ENCODE peak calls at places on chromosomes 2 and 18, in six cellular contexts. One of them, this sample, is unnamed.
A peak's percentile ranks its signal among the peaks of the same experiment; 100 is the strongest.

GRCh38 chr2:219243291-219243761 is 1.9 kb downstream of the GLB1L start:
- DNase-seq in transverse colon: peak; percentile 56
- DNase-seq in hepatocyte: no peak
- DNase-seq in Karpas-422: no peak
- DNase-seq in CD4-positive, alpha-beta memory T cell: no peak
- DNase-seq in mucosa of descending colon: peak; percentile 72
- DNase-seq in this sample: no peak

GRCh38 chr2:108388045-108388444 is 10.3 kb downstream of the SULT1C4 start:
- DNase-seq in transverse colon: no peak
- DNase-seq in hepatocyte: no peak
- DNase-seq in Karpas-422: no peak
- DNase-seq in CD4-positive, alpha-beta memory T cell: no peak
- DNase-seq in mucosa of descending colon: no peak
- DNase-seq in this sample: no peak

GRCh38 chr2:196718796-196719564 is 79.5 kb downstream of the CCDC150 start:
- DNase-seq in transverse colon: no peak
- DNase-seq in hepatocyte: peak; percentile 75
- DNase-seq in Karpas-422: no peak
- DNase-seq in CD4-positive, alpha-beta memory T cell: no peak
- DNase-seq in mucosa of descending colon: no peak
- DNase-seq in this sample: no peak

GRCh38 chr2:108917078-108917440 is 72.0 kb downstream of the EDAR start:
- DNase-seq in transverse colon: peak; percentile 33
- DNase-seq in hepatocyte: no peak
- DNase-seq in Karpas-422: no peak
- DNase-seq in CD4-positive, alpha-beta memory T cell: no peak
- DNase-seq in mucosa of descending colon: no peak
- DNase-seq in this sample: no peak

GRCh38 chr2:105866439-105867170 is 121.9 kb downstream of the NCK2 start:
- DNase-seq in transverse colon: no peak
- DNase-seq in hepatocyte: no peak
- DNase-seq in Karpas-422: no peak
- DNase-seq in CD4-positive, alpha-beta memory T cell: no peak
- DNase-seq in mucosa of descending colon: no peak
- DNase-seq in this sample: no peak

GRCh38 chr2:176001281-176001902 is 675 bp downstream of the LNPK start:
- DNase-seq in transverse colon: peak; percentile 51
- DNase-seq in hepatocyte: peak; percentile 59
- DNase-seq in Karpas-422: peak; percentile 82
- DNase-seq in CD4-positive, alpha-beta memory T cell: peak; percentile 29
- DNase-seq in mucosa of descending colon: peak; percentile 60
- DNase-seq in this sample: peak; percentile 56

GRCh38 chr2:205722538-205722878 is 40.2 kb downstream of the NRP2 start:
- DNase-seq in transverse colon: no peak
- DNase-seq in hepatocyte: no peak
- DNase-seq in Karpas-422: no peak
- DNase-seq in CD4-positive, alpha-beta memory T cell: no peak
- DNase-seq in mucosa of descending colon: no peak
- DNase-seq in this sample: no peak

GRCh38 chr18:49837889-49838288 is 24.6 kb upstream of the ACAA2 start:
- DNase-seq in transverse colon: no peak
- DNase-seq in hepatocyte: no peak
- DNase-seq in Karpas-422: no peak
- DNase-seq in CD4-positive, alpha-beta memory T cell: no peak
- DNase-seq in mucosa of descending colon: no peak
- DNase-seq in this sample: no peak

GRCh38 chr18:9404565-9405060 is 70.0 kb downstream of the TWSG1 start:
- DNase-seq in transverse colon: no peak
- DNase-seq in hepatocyte: no peak
- DNase-seq in Karpas-422: no peak
- DNase-seq in CD4-positive, alpha-beta memory T cell: no peak
- DNase-seq in mucosa of descending colon: no peak
- DNase-seq in this sample: no peak

GRCh38 chr2:98269274-98269673 is 77.0 kb upstream of the CNGA3 start:
- DNase-seq in transverse colon: no peak
- DNase-seq in hepatocyte: peak; percentile 72
- DNase-seq in Karpas-422: peak; percentile 79
- DNase-seq in CD4-positive, alpha-beta memory T cell: peak; percentile 2
- DNase-seq in mucosa of descending colon: no peak
- DNase-seq in this sample: peak; percentile 62

GRCh38 chr2:42566837-42567251 is 1.6 kb upstream of the MTA3 start:
- DNase-seq in transverse colon: no peak
- DNase-seq in hepatocyte: no peak
- DNase-seq in Karpas-422: peak; percentile 93
- DNase-seq in CD4-positive, alpha-beta memory T cell: no peak
- DNase-seq in mucosa of descending colon: no peak
- DNase-seq in this sample: peak; percentile 88

GRCh38 chr2:227796044-227796780 is 17.4 kb upstream of the CCL20 start:
- DNase-seq in transverse colon: peak; percentile 43
- DNase-seq in hepatocyte: no peak
- DNase-seq in Karpas-422: no peak
- DNase-seq in CD4-positive, alpha-beta memory T cell: no peak
- DNase-seq in mucosa of descending colon: no peak
- DNase-seq in this sample: no peak

GRCh38 chr2:118670868-118671267 is 176.6 kb downstream of the EN1 start:
- DNase-seq in transverse colon: no peak
- DNase-seq in hepatocyte: peak; percentile 24
- DNase-seq in Karpas-422: no peak
- DNase-seq in CD4-positive, alpha-beta memory T cell: no peak
- DNase-seq in mucosa of descending colon: no peak
- DNase-seq in this sample: no peak

GRCh38 chr2:99340669-99341236 is 3.6 kb downstream of the EIF5B start:
- DNase-seq in transverse colon: no peak
- DNase-seq in hepatocyte: peak; percentile 6
- DNase-seq in Karpas-422: no peak
- DNase-seq in CD4-positive, alpha-beta memory T cell: no peak
- DNase-seq in mucosa of descending colon: no peak
- DNase-seq in this sample: no peak

GRCh38 chr2:238278626-238279323 is 9.6 kb downstream of the PER2 start:
- DNase-seq in transverse colon: no peak
- DNase-seq in hepatocyte: no peak
- DNase-seq in Karpas-422: no peak
- DNase-seq in CD4-positive, alpha-beta memory T cell: no peak
- DNase-seq in mucosa of descending colon: peak; percentile 36
- DNase-seq in this sample: peak; percentile 24

GRCh38 chr2:216074380-216074779 is 7.2 kb downstream of the PECR start:
- DNase-seq in transverse colon: no peak
- DNase-seq in hepatocyte: no peak
- DNase-seq in Karpas-422: no peak
- DNase-seq in CD4-positive, alpha-beta memory T cell: no peak
- DNase-seq in mucosa of descending colon: no peak
- DNase-seq in this sample: no peak

GRCh38 chr2:168328421-168328820 is 81.0 kb upstream of the STK39 start:
- DNase-seq in transverse colon: no peak
- DNase-seq in hepatocyte: no peak
- DNase-seq in Karpas-422: peak; percentile 52
- DNase-seq in CD4-positive, alpha-beta memory T cell: no peak
- DNase-seq in mucosa of descending colon: no peak
- DNase-seq in this sample: no peak

GRCh38 chr2:178923546-178923945 is 116.3 kb upstream of the TTN start:
- DNase-seq in transverse colon: no peak
- DNase-seq in hepatocyte: no peak
- DNase-seq in Karpas-422: no peak
- DNase-seq in CD4-positive, alpha-beta memory T cell: no peak
- DNase-seq in mucosa of descending colon: no peak
- DNase-seq in this sample: no peak

GRCh38 chr2:84924173-84925106 is 19.0 kb downstream of the TMSB10 start:
- DNase-seq in transverse colon: peak; percentile 62
- DNase-seq in hepatocyte: no peak
- DNase-seq in Karpas-422: peak; percentile 96
- DNase-seq in CD4-positive, alpha-beta memory T cell: peak; percentile 67
- DNase-seq in mucosa of descending colon: peak; percentile 51
- DNase-seq in this sample: peak; percentile 82

GRCh38 chr2:237474931-237475703 is 11.9 kb upstream of the MLPH start:
- DNase-seq in transverse colon: peak; percentile 85
- DNase-seq in hepatocyte: peak; percentile 95
- DNase-seq in Karpas-422: peak; percentile 90
- DNase-seq in CD4-positive, alpha-beta memory T cell: peak; percentile 71
- DNase-seq in mucosa of descending colon: peak; percentile 88
- DNase-seq in this sample: peak; percentile 81

GRCh38 chr2:61993422-61994024 is 88.0 kb downstream of the COMMD1 start:
- DNase-seq in transverse colon: peak; percentile 22
- DNase-seq in hepatocyte: peak; percentile 53
- DNase-seq in Karpas-422: peak; percentile 74
- DNase-seq in CD4-positive, alpha-beta memory T cell: no peak
- DNase-seq in mucosa of descending colon: no peak
- DNase-seq in this sample: peak; percentile 80

DNA sequence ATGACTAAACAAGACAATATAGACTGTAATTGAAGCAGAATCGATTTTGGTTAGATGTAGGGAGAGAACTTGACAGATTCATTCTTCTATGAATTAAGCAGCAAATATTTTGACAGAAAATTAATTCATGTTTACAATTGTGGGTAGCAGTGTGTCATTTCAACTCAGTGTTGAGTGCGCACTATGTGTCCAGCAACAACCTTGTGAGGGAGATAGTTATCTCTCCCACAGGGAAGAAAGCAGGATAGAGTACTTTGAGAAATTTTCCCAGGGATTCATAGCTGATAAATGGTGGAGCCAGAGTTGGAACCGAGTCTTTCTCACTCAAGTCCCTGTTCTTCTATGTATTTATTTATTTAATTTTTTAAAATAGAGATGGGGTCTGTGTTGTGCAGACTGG is 5.2 kb downstream of the MRPL33 start:
- DNase-seq in transverse colon: no peak
- DNase-seq in hepatocyte: no peak
- DNase-seq in Karpas-422: no peak
- DNase-seq in CD4-positive, alpha-beta memory T cell: no peak
- DNase-seq in mucosa of descending colon: no peak
- DNase-seq in this sample: no peak
- H3K9me3 ChIP-seq in transverse colon: no peaks in the 10 kb centered on the region
- H3K9me3 ChIP-seq in hepatocyte: no peaks in the 10 kb centered on the region
- H3K9me3 ChIP-seq in Karpas-422: no peaks in the 10 kb centered on the region
- H3K9me3 ChIP-seq in CD4-positive, alpha-beta memory T cell: no peaks in the 10 kb centered on the region
- H3K9me3 ChIP-seq in mucosa of descending colon: no peaks in the 10 kb centered on the region
- H3K9me3 ChIP-seq in this sample: no peaks in the 10 kb centered on the region

DNA sequence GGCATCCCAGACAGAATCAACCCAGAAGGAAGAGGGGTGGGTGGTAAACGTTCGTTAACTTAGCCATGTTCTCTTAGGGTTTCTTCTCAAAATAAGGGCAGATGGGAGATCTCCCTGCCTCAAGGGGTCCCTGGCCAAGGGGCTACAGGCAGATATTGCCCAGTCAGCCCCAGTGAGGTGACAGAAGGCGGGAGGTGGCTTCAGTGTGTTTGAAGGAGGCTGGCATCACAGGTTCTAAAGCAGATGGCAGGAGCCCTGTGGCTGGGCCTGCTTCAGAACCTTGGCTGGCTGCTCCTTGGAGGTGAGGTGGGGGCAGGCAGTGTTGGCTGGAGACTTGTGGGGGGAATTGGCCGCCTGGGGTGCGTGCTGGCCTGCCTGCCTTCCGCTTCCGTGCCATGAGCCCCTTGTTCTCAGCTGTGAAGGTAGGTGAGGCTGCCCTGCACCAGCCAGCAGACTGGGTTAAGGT is 23.5 kb downstream of the HPCAL1 start:
- DNase-seq in transverse colon: no peak
- DNase-seq in hepatocyte: no peak
- DNase-seq in Karpas-422: no peak
- DNase-seq in CD4-positive, alpha-beta memory T cell: no peak
- DNase-seq in mucosa of descending colon: no peak
- DNase-seq in this sample: no peak
- H3K4me1 ChIP-seq in transverse colon: peaks cover 29% of the 10 kb centered on the region
- H3K4me1 ChIP-seq in hepatocyte: peaks cover 38% of the 10 kb centered on the region
- H3K4me1 ChIP-seq in Karpas-422: peaks cover 6% of the 10 kb centered on the region
- H3K4me1 ChIP-seq in CD4-positive, alpha-beta memory T cell: peaks cover 66% of the 10 kb centered on the region
- H3K4me1 ChIP-seq in mucosa of descending colon: peaks cover 42% of the 10 kb centered on the region
- H3K4me1 ChIP-seq in this sample: peaks cover 75% of the 10 kb centered on the region

GRCh38 chr2:135931776-135932438 is 53.5 kb downstream of the DARS1 start:
- DNase-seq in transverse colon: no peak
- DNase-seq in hepatocyte: no peak
- DNase-seq in Karpas-422: no peak
- DNase-seq in CD4-positive, alpha-beta memory T cell: no peak
- DNase-seq in mucosa of descending colon: no peak
- DNase-seq in this sample: no peak

GRCh38 chr2:135935914-135936313 is 49.5 kb downstream of the DARS1 start:
- DNase-seq in transverse colon: no peak
- DNase-seq in hepatocyte: no peak
- DNase-seq in Karpas-422: no peak
- DNase-seq in CD4-positive, alpha-beta memory T cell: no peak
- DNase-seq in mucosa of descending colon: no peak
- DNase-seq in this sample: no peak

DNA sequence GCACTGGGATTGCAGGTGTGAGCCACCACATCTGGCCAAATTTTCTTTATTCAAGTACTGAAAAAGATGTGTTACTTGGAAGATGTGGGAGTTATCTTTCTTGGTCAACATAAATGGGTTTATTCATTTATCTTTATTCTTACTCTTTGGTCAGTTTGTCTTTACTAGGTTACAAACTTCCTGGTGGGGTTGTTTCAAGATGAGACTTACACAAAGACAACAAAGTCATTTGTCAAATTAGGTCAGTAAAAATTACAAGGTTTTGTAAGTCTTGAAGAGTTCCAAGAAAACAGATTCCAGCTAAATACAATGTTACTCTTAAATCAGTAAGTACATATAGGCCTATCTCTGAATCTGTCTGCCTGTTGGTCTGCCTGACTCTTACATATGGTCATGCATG is 48.9 kb downstream of the DARS1 start:
- DNase-seq in transverse colon: no peak
- DNase-seq in hepatocyte: no peak
- DNase-seq in Karpas-422: no peak
- DNase-seq in CD4-positive, alpha-beta memory T cell: no peak
- DNase-seq in mucosa of descending colon: no peak
- DNase-seq in this sample: no peak
- H3K9me3 ChIP-seq in transverse colon: no peaks in the 10 kb centered on the region
- H3K9me3 ChIP-seq in hepatocyte: no peaks in the 10 kb centered on the region
- H3K9me3 ChIP-seq in Karpas-422: no peaks in the 10 kb centered on the region
- H3K9me3 ChIP-seq in CD4-positive, alpha-beta memory T cell: no peaks in the 10 kb centered on the region
- H3K9me3 ChIP-seq in mucosa of descending colon: no peaks in the 10 kb centered on the region
- H3K9me3 ChIP-seq in this sample: peaks cover 6% of the 10 kb centered on the region

DNA sequence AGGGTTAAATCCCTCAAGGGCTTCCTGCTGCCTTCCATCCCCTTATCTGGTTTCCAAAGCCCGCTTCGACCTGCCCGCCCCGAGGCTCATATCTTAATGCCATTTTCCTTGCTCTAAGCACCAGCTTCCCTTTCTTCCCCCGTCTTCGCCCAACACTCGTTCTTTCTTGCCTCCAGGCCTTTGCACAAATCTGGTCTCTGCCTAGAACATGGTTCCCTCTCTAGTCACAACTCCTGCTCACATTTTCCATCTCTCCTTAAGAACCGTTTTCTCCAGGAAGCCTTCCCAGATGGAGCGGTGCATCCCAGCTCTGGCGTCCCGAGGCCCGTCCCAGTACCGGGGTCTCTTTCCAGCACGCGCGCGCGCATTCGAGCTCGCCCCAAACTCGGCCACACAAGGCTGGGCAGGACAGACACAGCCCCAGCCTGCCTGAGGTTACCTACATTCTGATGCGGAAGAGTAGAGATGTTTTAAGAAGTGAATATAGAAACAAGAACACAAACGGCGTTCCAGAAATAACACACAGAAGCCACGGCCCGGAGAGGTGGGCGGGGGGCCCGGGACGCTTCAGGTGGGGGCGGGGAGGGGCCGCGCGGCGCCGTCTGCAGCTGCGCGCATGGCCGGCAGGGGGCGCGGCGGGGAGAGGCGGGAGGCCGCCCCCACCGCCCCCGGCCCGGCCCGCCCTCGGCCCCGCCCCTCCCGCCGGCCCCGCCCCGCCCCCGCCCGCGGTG is at the start of gene DGKD:
- DNase-seq in transverse colon: peak; percentile 73
- DNase-seq in hepatocyte: peak; percentile 86
- DNase-seq in Karpas-422: peak; percentile 88
- DNase-seq in CD4-positive, alpha-beta memory T cell: peak; percentile 68
- DNase-seq in mucosa of descending colon: peak; percentile 82
- DNase-seq in this sample: peak; percentile 85
- H3K4me1 ChIP-seq in transverse colon: peaks cover 3% of the 10 kb centered on the region
- H3K4me1 ChIP-seq in hepatocyte: peaks cover 30% of the 10 kb centered on the region
- H3K4me1 ChIP-seq in Karpas-422: peaks cover 39% of the 10 kb centered on the region
- H3K4me1 ChIP-seq in CD4-positive, alpha-beta memory T cell: peaks cover 48% of the 10 kb centered on the region
- H3K4me1 ChIP-seq in mucosa of descending colon: peaks cover 34% of the 10 kb centered on the region
- H3K4me1 ChIP-seq in this sample: peaks cover 62% of the 10 kb centered on the region

GRCh38 chr18:60775978-60776377 is 403.4 kb upstream of the MC4R start:
- DNase-seq in transverse colon: no peak
- DNase-seq in hepatocyte: no peak
- DNase-seq in Karpas-422: no peak
- DNase-seq in CD4-positive, alpha-beta memory T cell: no peak
- DNase-seq in mucosa of descending colon: no peak
- DNase-seq in this sample: no peak
- H3K9me3 ChIP-seq in transverse colon: no peaks in the 10 kb centered on the region
- H3K9me3 ChIP-seq in hepatocyte: no peaks in the 10 kb centered on the region
- H3K9me3 ChIP-seq in Karpas-422: peaks cover 43% of the 10 kb centered on the region
- H3K9me3 ChIP-seq in CD4-positive, alpha-beta memory T cell: no peaks in the 10 kb centered on the region
- H3K9me3 ChIP-seq in mucosa of descending colon: peaks cover 3% of the 10 kb centered on the region
- H3K9me3 ChIP-seq in this sample: no peaks in the 10 kb centered on the region